ENCODE peak calls at places on chromosomes 5 and 9, in five cellular contexts. One of them, this sample, is unnamed.

GRCh38 chr5:173315495-173316352 is 12.5 kb downstream of the STC2 start:
- DNase-seq in endothelial cell: no peak
- DNase-seq in left ventricle myocardium inferior: no peak
- DNase-seq in activated B cell treated with CpG ODN at 0.5 μM for 24 hours: no peak
- DNase-seq in ovary: no peak
- DNase-seq in this sample: no peak

GRCh38 chr5:169223595-169223953 is 77.4 kb downstream of the SLIT3 start:
- DNase-seq in endothelial cell: no peak
- DNase-seq in left ventricle myocardium inferior: no peak
- DNase-seq in activated B cell treated with CpG ODN at 0.5 μM for 24 hours: no peak
- DNase-seq in ovary: no peak
- DNase-seq in this sample: no peak

GRCh38 chr9:104780796-104781395 is 17.0 kb downstream of the NIPSNAP3B start:
- DNase-seq in endothelial cell: no peak
- DNase-seq in left ventricle myocardium inferior: no peak
- DNase-seq in activated B cell treated with CpG ODN at 0.5 μM for 24 hours: no peak
- DNase-seq in ovary: no peak
- DNase-seq in this sample: no peak

GRCh38 chr9:91978739-91979414 is 28.8 kb upstream of the ROR2 start:
- DNase-seq in endothelial cell: peak
- DNase-seq in left ventricle myocardium inferior: no peak
- DNase-seq in activated B cell treated with CpG ODN at 0.5 μM for 24 hours: no peak
- DNase-seq in ovary: no peak
- DNase-seq in this sample: no peak

GRCh38 chr5:1942158-1942557 is 59.4 kb upstream of the IRX4 start:
- DNase-seq in endothelial cell: no peak
- DNase-seq in left ventricle myocardium inferior: no peak
- DNase-seq in activated B cell treated with CpG ODN at 0.5 μM for 24 hours: no peak
- DNase-seq in ovary: no peak
- DNase-seq in this sample: no peak

GRCh38 chr9:97811534-97812246 is 41.3 kb upstream of the FOXE1 start:
- DNase-seq in endothelial cell: no peak
- DNase-seq in left ventricle myocardium inferior: no peak
- DNase-seq in activated B cell treated with CpG ODN at 0.5 μM for 24 hours: no peak
- DNase-seq in ovary: no peak
- DNase-seq in this sample: no peak

GRCh38 chr9:124313940-124314339 is 56.2 kb downstream of the NEK6 start:
- DNase-seq in endothelial cell: no peak
- DNase-seq in left ventricle myocardium inferior: no peak
- DNase-seq in activated B cell treated with CpG ODN at 0.5 μM for 24 hours: no peak
- DNase-seq in ovary: no peak
- DNase-seq in this sample: no peak

GRCh38 chr5:65394078-65394477 is 87.6 kb downstream of the ADAMTS6 start:
- DNase-seq in endothelial cell: no peak
- DNase-seq in left ventricle myocardium inferior: peak
- DNase-seq in activated B cell treated with CpG ODN at 0.5 μM for 24 hours: no peak
- DNase-seq in ovary: peak
- DNase-seq in this sample: no peak

GRCh38 chr5:123285122-123286011 is 137.8 kb downstream of the CEP120 start:
- DNase-seq in endothelial cell: peak
- DNase-seq in left ventricle myocardium inferior: no peak
- DNase-seq in activated B cell treated with CpG ODN at 0.5 μM for 24 hours: no peak
- DNase-seq in ovary: peak
- DNase-seq in this sample: no peak

GRCh38 chr5:150918613-150919012 is 13.8 kb upstream of the ZNF300 start:
- DNase-seq in endothelial cell: no peak
- DNase-seq in left ventricle myocardium inferior: no peak
- DNase-seq in activated B cell treated with CpG ODN at 0.5 μM for 24 hours: no peak
- DNase-seq in ovary: no peak
- DNase-seq in this sample: no peak

GRCh38 chr5:136686192-136686872 is 321.0 kb upstream of the TRPC7 start:
- DNase-seq in endothelial cell: peak
- DNase-seq in left ventricle myocardium inferior: no peak
- DNase-seq in activated B cell treated with CpG ODN at 0.5 μM for 24 hours: no peak
- DNase-seq in ovary: no peak
- DNase-seq in this sample: no peak

GRCh38 chr5:139783436-139783955 is 12.1 kb upstream of the PSD2 start:
- DNase-seq in endothelial cell: no peak
- DNase-seq in left ventricle myocardium inferior: no peak
- DNase-seq in activated B cell treated with CpG ODN at 0.5 μM for 24 hours: no peak
- DNase-seq in ovary: no peak
- DNase-seq in this sample: no peak

GRCh38 chr5:167821096-167821590 is 470.3 kb upstream of the WWC1 start:
- DNase-seq in endothelial cell: no peak
- DNase-seq in left ventricle myocardium inferior: no peak
- DNase-seq in activated B cell treated with CpG ODN at 0.5 μM for 24 hours: no peak
- DNase-seq in ovary: no peak
- DNase-seq in this sample: no peak

GRCh38 chr9:20618361-20618799 is 3.9 kb downstream of the MLLT3 start:
- DNase-seq in endothelial cell: no peak
- DNase-seq in left ventricle myocardium inferior: no peak
- DNase-seq in activated B cell treated with CpG ODN at 0.5 μM for 24 hours: no peak
- DNase-seq in ovary: no peak
- DNase-seq in this sample: no peak

GRCh38 chr9:122378236-122378635 is 7.4 kb downstream of the PTGS1 start:
- DNase-seq in endothelial cell: no peak
- DNase-seq in left ventricle myocardium inferior: no peak
- DNase-seq in activated B cell treated with CpG ODN at 0.5 μM for 24 hours: no peak
- DNase-seq in ovary: no peak
- DNase-seq in this sample: no peak

GRCh38 chr5:172110260-172110815 is 77.7 kb downstream of the STK10 start:
- DNase-seq in endothelial cell: peak
- DNase-seq in left ventricle myocardium inferior: no peak
- DNase-seq in activated B cell treated with CpG ODN at 0.5 μM for 24 hours: no peak
- DNase-seq in ovary: no peak
- DNase-seq in this sample: no peak

GRCh38 chr9:70988551-70988950 is 132.9 kb downstream of the TRPM3 start:
- DNase-seq in endothelial cell: no peak
- DNase-seq in left ventricle myocardium inferior: no peak
- DNase-seq in activated B cell treated with CpG ODN at 0.5 μM for 24 hours: no peak
- DNase-seq in ovary: no peak
- DNase-seq in this sample: no peak

GRCh38 chr5:95759634-95760033 is 28.5 kb downstream of the RHOBTB3 start:
- DNase-seq in endothelial cell: no peak
- DNase-seq in left ventricle myocardium inferior: no peak
- DNase-seq in activated B cell treated with CpG ODN at 0.5 μM for 24 hours: no peak
- DNase-seq in ovary: no peak
- DNase-seq in this sample: no peak

GRCh38 chr5:37900692-37901091 is 60.9 kb upstream of the GDNF start:
- DNase-seq in endothelial cell: no peak
- DNase-seq in left ventricle myocardium inferior: peak
- DNase-seq in activated B cell treated with CpG ODN at 0.5 μM for 24 hours: no peak
- DNase-seq in ovary: peak
- DNase-seq in this sample: no peak

GRCh38 chr9:2620876-2621677 is 510 bp upstream of the VLDLR start:
- DNase-seq in endothelial cell: peak
- DNase-seq in left ventricle myocardium inferior: peak
- DNase-seq in activated B cell treated with CpG ODN at 0.5 μM for 24 hours: peak
- DNase-seq in ovary: peak
- DNase-seq in this sample: no peak
- TF ChIP-seq CTCF in endothelial cell: no peak
- TF ChIP-seq CTCF in left ventricle myocardium inferior: peak
- TF ChIP-seq CTCF in activated B cell treated with CpG ODN at 0.5 μM for 24 hours: no peak
- TF ChIP-seq CTCF in ovary: peak
- TF ChIP-seq CTCF in this sample: no peak

GRCh38 chr5:154771383-154771901 is 16.3 kb downstream of the LARP1 start:
- DNase-seq in endothelial cell: peak
- DNase-seq in left ventricle myocardium inferior: no peak
- DNase-seq in activated B cell treated with CpG ODN at 0.5 μM for 24 hours: no peak
- DNase-seq in ovary: peak
- DNase-seq in this sample: no peak
- TF ChIP-seq CTCF in endothelial cell: no peak
- TF ChIP-seq CTCF in left ventricle myocardium inferior: no peak
- TF ChIP-seq CTCF in activated B cell treated with CpG ODN at 0.5 μM for 24 hours: no peak
- TF ChIP-seq CTCF in ovary: no peak
- TF ChIP-seq CTCF in this sample: no peak

GRCh38 chr5:141084487-141084989 is 9.9 kb upstream of the PCDHB2 start:
- DNase-seq in endothelial cell: peak
- DNase-seq in left ventricle myocardium inferior: no peak
- DNase-seq in activated B cell treated with CpG ODN at 0.5 μM for 24 hours: no peak
- DNase-seq in ovary: peak
- DNase-seq in this sample: no peak
- TF ChIP-seq CTCF in endothelial cell: no peak
- TF ChIP-seq CTCF in left ventricle myocardium inferior: peak
- TF ChIP-seq CTCF in activated B cell treated with CpG ODN at 0.5 μM for 24 hours: no peak
- TF ChIP-seq CTCF in ovary: peak
- TF ChIP-seq CTCF in this sample: no peak

GRCh38 chr5:135436856-135437795 is 10.0 kb downstream of the DCANP1 start:
- DNase-seq in endothelial cell: no peak
- DNase-seq in left ventricle myocardium inferior: no peak
- DNase-seq in activated B cell treated with CpG ODN at 0.5 μM for 24 hours: no peak
- DNase-seq in ovary: no peak
- DNase-seq in this sample: peak

GRCh38 chr5:135434591-135435466 is 12.3 kb downstream of the DCANP1 start:
- DNase-seq in endothelial cell: no peak
- DNase-seq in left ventricle myocardium inferior: no peak
- DNase-seq in activated B cell treated with CpG ODN at 0.5 μM for 24 hours: no peak
- DNase-seq in ovary: peak
- DNase-seq in this sample: no peak

GRCh38 chr5:135435467-135436330 is 11.4 kb downstream of the DCANP1 start:
- DNase-seq in endothelial cell: no peak
- DNase-seq in left ventricle myocardium inferior: no peak
- DNase-seq in activated B cell treated with CpG ODN at 0.5 μM for 24 hours: no peak
- DNase-seq in ovary: peak
- DNase-seq in this sample: no peak

GRCh38 chr5:135432113-135432512 is 15.0 kb downstream of the DCANP1 start:
- DNase-seq in endothelial cell: no peak
- DNase-seq in left ventricle myocardium inferior: no peak
- DNase-seq in activated B cell treated with CpG ODN at 0.5 μM for 24 hours: no peak
- DNase-seq in ovary: no peak
- DNase-seq in this sample: no peak

GRCh38 chr5:135433626-135434426 is 13.3 kb downstream of the DCANP1 start:
- DNase-seq in endothelial cell: no peak
- DNase-seq in left ventricle myocardium inferior: no peak
- DNase-seq in activated B cell treated with CpG ODN at 0.5 μM for 24 hours: no peak
- DNase-seq in ovary: peak
- DNase-seq in this sample: no peak
- TF ChIP-seq CTCF in endothelial cell: no peak
- TF ChIP-seq CTCF in left ventricle myocardium inferior: no peak
- TF ChIP-seq CTCF in activated B cell treated with CpG ODN at 0.5 μM for 24 hours: no peak
- TF ChIP-seq CTCF in ovary: no peak
- TF ChIP-seq CTCF in this sample: no peak

GRCh38 chr5:73218552-73219171 is 45.7 kb downstream of the TMEM174 start:
- DNase-seq in endothelial cell: no peak
- DNase-seq in left ventricle myocardium inferior: no peak
- DNase-seq in activated B cell treated with CpG ODN at 0.5 μM for 24 hours: no peak
- DNase-seq in ovary: no peak
- DNase-seq in this sample: no peak
- TF ChIP-seq CTCF in endothelial cell: peak
- TF ChIP-seq CTCF in left ventricle myocardium inferior: no peak
- TF ChIP-seq CTCF in activated B cell treated with CpG ODN at 0.5 μM for 24 hours: no peak
- TF ChIP-seq CTCF in ovary: no peak
- TF ChIP-seq CTCF in this sample: no peak

This sample was measured in CD14-positive monocyte.